ENCODE peak calls at places on chromosomes 4 and X, in five cellular contexts. One of them, this sample, is unnamed.

GRCh38 chr4:25367004-25367621 is 9.9 kb upstream of the ANAPC4 start:
- DNase-seq in A549: no peak
- DNase-seq in adrenal gland: no peak
- DNase-seq in heart left ventricle: no peak
- DNase-seq in spleen: no peak
- DNase-seq in this sample: no peak

GRCh38 chrX:118338930-118339329 is 7.0 kb upstream of the WDR44 start:
- DNase-seq in A549: no peak
- DNase-seq in adrenal gland: no peak
- DNase-seq in heart left ventricle: no peak
- DNase-seq in spleen: no peak
- DNase-seq in this sample: no peak

GRCh38 chr4:145868637-145869409 is 69.8 kb downstream of the ZNF827 start:
- DNase-seq in A549: no peak
- DNase-seq in adrenal gland: no peak
- DNase-seq in heart left ventricle: no peak
- DNase-seq in spleen: no peak
- DNase-seq in this sample: no peak

GRCh38 chr4:33369366-33369899 is 2649.3 kb downstream of the PCDH7 start:
- DNase-seq in A549: no peak
- DNase-seq in adrenal gland: no peak
- DNase-seq in heart left ventricle: no peak
- DNase-seq in spleen: no peak
- DNase-seq in this sample: no peak

GRCh38 chrX:109685656-109686078 is 47.4 kb downstream of the ACSL4 start:
- DNase-seq in A549: no peak
- DNase-seq in adrenal gland: no peak
- DNase-seq in heart left ventricle: no peak
- DNase-seq in spleen: no peak
- DNase-seq in this sample: no peak

GRCh38 chrX:107713205-107714195 is 62.1 kb downstream of the TSC22D3 start:
- DNase-seq in A549: no peak
- DNase-seq in adrenal gland: no peak
- DNase-seq in heart left ventricle: no peak
- DNase-seq in spleen: peak
- DNase-seq in this sample: no peak

GRCh38 chr4:173009129-173009823 is 159.3 kb upstream of the GALNT7 start:
- DNase-seq in A549: no peak
- DNase-seq in adrenal gland: no peak
- DNase-seq in heart left ventricle: no peak
- DNase-seq in spleen: no peak
- DNase-seq in this sample: no peak

GRCh38 chrX:15747626-15748173 is 9.6 kb downstream of the CA5B start:
- DNase-seq in A549: no peak
- DNase-seq in adrenal gland: no peak
- DNase-seq in heart left ventricle: no peak
- DNase-seq in spleen: no peak
- DNase-seq in this sample: no peak

GRCh38 chr4:52588771-52589591 is 70.1 kb downstream of the USP46 start:
- DNase-seq in A549: no peak
- DNase-seq in adrenal gland: no peak
- DNase-seq in heart left ventricle: no peak
- DNase-seq in spleen: no peak
- DNase-seq in this sample: no peak

GRCh38 chr4:84952004-84952403 is 14.5 kb downstream of the WDFY3 start:
- DNase-seq in A549: peak
- DNase-seq in adrenal gland: no peak
- DNase-seq in heart left ventricle: no peak
- DNase-seq in spleen: no peak
- DNase-seq in this sample: no peak

GRCh38 chr4:3880595-3881120 is 114.5 kb downstream of the ADRA2C start:
- DNase-seq in A549: peak
- DNase-seq in adrenal gland: peak
- DNase-seq in heart left ventricle: peak
- DNase-seq in spleen: peak
- DNase-seq in this sample: peak

GRCh38 chr4:107997001-107997788 is 7.5 kb downstream of the HADH start:
- DNase-seq in A549: no peak
- DNase-seq in adrenal gland: peak
- DNase-seq in heart left ventricle: no peak
- DNase-seq in spleen: no peak
- DNase-seq in this sample: no peak

GRCh38 chrX:55201930-55202579 is 18.1 kb upstream of the PAGE5 start:
- DNase-seq in A549: no peak
- DNase-seq in adrenal gland: no peak
- DNase-seq in heart left ventricle: no peak
- DNase-seq in spleen: no peak
- DNase-seq in this sample: no peak

GRCh38 chrX:24149346-24150050 is at the start of gene ZFX:
- DNase-seq in A549: no peak
- DNase-seq in adrenal gland: peak
- DNase-seq in heart left ventricle: peak
- DNase-seq in spleen: peak
- DNase-seq in this sample: no peak

GRCh38 chrX:24147165-24147564 is 2.4 kb upstream of the ZFX start:
- DNase-seq in A549: no peak
- DNase-seq in adrenal gland: no peak
- DNase-seq in heart left ventricle: no peak
- DNase-seq in spleen: no peak
- DNase-seq in this sample: no peak

GRCh38 chrX:24148118-24148517 is 1.4 kb upstream of the ZFX start:
- DNase-seq in A549: no peak
- DNase-seq in adrenal gland: no peak
- DNase-seq in heart left ventricle: no peak
- DNase-seq in spleen: no peak
- DNase-seq in this sample: no peak

GRCh38 chrX:24150051-24150790 is 692 bp downstream of the ZFX start:
- DNase-seq in A549: peak
- DNase-seq in adrenal gland: peak
- DNase-seq in heart left ventricle: peak
- DNase-seq in spleen: peak
- DNase-seq in this sample: peak

DNA sequence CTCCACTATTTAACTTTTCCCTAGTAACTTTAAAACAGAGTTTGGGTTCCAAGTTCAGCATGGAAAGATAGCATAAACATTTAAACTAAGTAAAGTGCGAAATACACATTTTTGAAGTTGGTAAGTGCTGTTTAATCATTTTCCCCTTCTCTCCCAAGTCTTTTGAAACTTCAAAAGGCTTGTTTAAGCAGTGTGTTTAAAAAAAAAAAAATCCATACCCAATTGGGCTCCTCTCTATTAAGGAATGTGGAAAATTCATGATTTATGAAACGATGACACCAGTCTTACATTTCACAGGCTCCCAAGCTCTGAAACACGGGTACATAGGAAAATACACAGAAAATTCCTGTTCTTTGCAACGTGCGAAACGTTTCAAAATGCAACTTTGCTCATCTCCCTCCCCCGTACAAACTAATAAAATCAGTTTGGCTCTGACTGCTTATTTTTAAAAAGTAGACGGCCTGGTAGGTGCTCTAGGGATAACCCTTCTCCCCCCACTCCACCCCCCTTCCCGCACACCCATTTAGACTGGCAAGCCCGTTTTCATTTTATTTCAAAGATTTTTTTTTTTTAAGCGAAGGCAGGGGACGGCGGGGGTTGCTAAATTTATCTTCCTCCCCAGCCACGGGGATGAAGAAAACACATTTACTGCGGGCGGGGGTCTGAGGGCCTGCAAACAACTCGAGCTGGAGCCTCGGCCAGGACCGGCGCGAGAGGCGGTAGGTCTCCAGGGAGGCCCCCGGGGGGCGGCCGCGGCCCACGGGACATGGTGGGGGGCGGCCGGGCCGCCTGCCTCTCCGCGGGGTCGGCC is 789 bp upstream of the ZFX start:
- DNase-seq in A549: no peak
- DNase-seq in adrenal gland: peak
- DNase-seq in heart left ventricle: no peak
- DNase-seq in spleen: no peak
- DNase-seq in this sample: no peak
- TF ChIP-seq POLR2A in A549: no peak
- TF ChIP-seq POLR2A in adrenal gland: peak
- TF ChIP-seq POLR2A in heart left ventricle: no peak
- TF ChIP-seq POLR2A in spleen: no peak
- TF ChIP-seq POLR2A in this sample: no peak

DNA sequence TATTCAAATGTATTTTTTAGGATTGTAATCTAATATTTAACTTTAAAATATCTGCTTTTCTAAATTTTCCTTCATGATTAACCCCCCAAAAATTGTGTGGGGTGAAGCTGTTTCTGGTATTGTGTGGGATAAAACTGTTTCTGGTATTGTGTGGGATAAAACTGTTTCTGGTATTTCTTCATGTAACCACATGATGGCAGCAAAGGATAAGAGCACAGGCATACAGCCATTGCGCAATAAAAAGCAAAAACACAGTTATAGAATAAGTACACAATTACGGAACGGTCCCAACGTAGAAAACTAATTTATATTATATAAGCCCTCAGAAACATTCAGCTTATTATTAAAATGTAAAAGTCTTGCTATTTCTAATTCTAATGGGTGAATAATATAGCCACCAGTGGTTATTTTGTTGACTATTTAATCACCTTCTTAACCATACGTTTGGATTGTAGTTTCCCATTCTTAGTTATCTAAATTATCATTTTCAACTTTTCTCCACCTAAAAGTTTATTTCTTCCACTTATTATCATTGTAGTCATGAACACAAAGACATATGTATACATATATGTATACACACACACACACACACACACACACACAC is 333.9 kb upstream of the FSTL5 start:
- DNase-seq in A549: peak
- DNase-seq in adrenal gland: no peak
- DNase-seq in heart left ventricle: no peak
- DNase-seq in spleen: no peak
- DNase-seq in this sample: no peak
- TF ChIP-seq POLR2A in A549: no peak
- TF ChIP-seq POLR2A in adrenal gland: no peak
- TF ChIP-seq POLR2A in heart left ventricle: no peak
- TF ChIP-seq POLR2A in spleen: no peak
- TF ChIP-seq POLR2A in this sample: no peak

DNA sequence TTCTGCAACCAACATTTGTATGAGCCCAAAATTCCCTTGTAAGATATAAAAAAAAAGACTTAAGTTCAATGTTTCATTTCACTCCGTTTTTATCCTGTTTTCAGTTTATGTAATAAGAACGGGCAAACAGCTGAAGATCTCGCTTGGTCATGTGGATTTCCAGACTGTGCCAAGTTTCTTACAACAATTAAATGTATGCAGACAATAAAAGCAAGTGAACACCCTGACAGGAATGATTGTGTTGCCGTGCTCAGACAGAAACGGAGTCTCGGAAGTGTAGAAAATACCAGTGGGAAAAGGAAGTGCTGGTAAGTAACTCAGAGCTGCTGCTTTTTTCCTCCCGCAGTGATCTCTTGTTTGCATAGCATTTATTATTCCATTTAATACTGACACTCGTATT is 2.8 kb downstream of the ANKRD37 start:
- DNase-seq in A549: no peak
- DNase-seq in adrenal gland: no peak
- DNase-seq in heart left ventricle: no peak
- DNase-seq in spleen: no peak
- DNase-seq in this sample: no peak
- TF ChIP-seq POLR2A in A549: no peak
- TF ChIP-seq POLR2A in adrenal gland: no peak
- TF ChIP-seq POLR2A in heart left ventricle: no peak
- TF ChIP-seq POLR2A in spleen: no peak
- TF ChIP-seq POLR2A in this sample: no peak

DNA sequence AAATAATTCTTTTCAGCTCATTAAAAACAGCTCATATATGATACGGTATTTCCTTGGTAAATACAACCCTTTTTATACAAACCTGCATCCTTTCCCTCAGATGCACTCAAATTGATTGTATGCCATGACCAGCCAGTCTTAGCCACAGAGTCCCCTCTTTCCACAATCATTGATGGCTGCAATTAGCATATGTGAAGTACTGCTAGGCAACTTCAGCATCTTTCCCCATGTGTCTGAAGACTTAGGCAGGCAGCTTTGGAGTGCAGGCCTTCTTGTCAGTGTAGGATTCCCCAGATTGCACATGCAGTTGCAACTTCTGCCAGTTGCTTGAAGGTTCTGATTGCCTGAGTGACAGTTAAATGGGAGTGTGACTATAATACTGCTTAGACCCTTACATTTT is 15.6 kb upstream of the MBNL3 start:
- DNase-seq in A549: no peak
- DNase-seq in adrenal gland: no peak
- DNase-seq in heart left ventricle: no peak
- DNase-seq in spleen: no peak
- DNase-seq in this sample: no peak
- TF ChIP-seq POLR2A in A549: no peak
- TF ChIP-seq POLR2A in adrenal gland: no peak
- TF ChIP-seq POLR2A in heart left ventricle: no peak
- TF ChIP-seq POLR2A in spleen: no peak
- TF ChIP-seq POLR2A in this sample: no peak

GRCh38 chrX:56764153-56764974 is 35.3 kb downstream of the NBDY start:
- DNase-seq in A549: peak
- DNase-seq in adrenal gland: peak
- DNase-seq in heart left ventricle: no peak
- DNase-seq in spleen: peak
- DNase-seq in this sample: peak
- TF ChIP-seq POLR2A in A549: no peak
- TF ChIP-seq POLR2A in adrenal gland: no peak
- TF ChIP-seq POLR2A in heart left ventricle: no peak
- TF ChIP-seq POLR2A in spleen: no peak
- TF ChIP-seq POLR2A in this sample: no peak